ENCODE peak calls at places on chromosomes 11 and 22, in five cellular contexts. One of them, this sample, is unnamed. For H3K4me1, the result is how much of the 10 kb centered on the place peaks cover.

GRCh38 chr11:133797542-133797941 is 47.8 kb downstream of the SPATA19 start:
- DNase-seq in suprapubic skin: no peak
- DNase-seq in upper lobe of left lung: peak
- DNase-seq in transverse colon: no peak
- DNase-seq in ovary: no peak
- DNase-seq in this sample: no peak

GRCh38 chr22:23538502-23538860 is 41.6 kb downstream of the IGLL1 start:
- DNase-seq in suprapubic skin: peak
- DNase-seq in upper lobe of left lung: no peak
- DNase-seq in transverse colon: no peak
- DNase-seq in ovary: no peak
- DNase-seq in this sample: no peak

GRCh38 chr11:79637219-79637618 is 196.4 kb upstream of the TENM4 start:
- DNase-seq in suprapubic skin: no peak
- DNase-seq in upper lobe of left lung: no peak
- DNase-seq in transverse colon: no peak
- DNase-seq in ovary: no peak
- DNase-seq in this sample: no peak

GRCh38 chr22:44386386-44387035 is 73.8 kb upstream of the SHISAL1 start:
- DNase-seq in suprapubic skin: no peak
- DNase-seq in upper lobe of left lung: no peak
- DNase-seq in transverse colon: no peak
- DNase-seq in ovary: no peak
- DNase-seq in this sample: no peak

GRCh38 chr11:26109658-26110393 is 222.1 kb upstream of the ANO3 start:
- DNase-seq in suprapubic skin: no peak
- DNase-seq in upper lobe of left lung: no peak
- DNase-seq in transverse colon: no peak
- DNase-seq in ovary: no peak
- DNase-seq in this sample: no peak

GRCh38 chr11:6357222-6357621 is 33.1 kb upstream of the SMPD1 start:
- DNase-seq in suprapubic skin: no peak
- DNase-seq in upper lobe of left lung: no peak
- DNase-seq in transverse colon: peak
- DNase-seq in ovary: peak
- DNase-seq in this sample: no peak

GRCh38 chr11:110308071-110308470 is 11.7 kb upstream of the RDX start:
- DNase-seq in suprapubic skin: no peak
- DNase-seq in upper lobe of left lung: no peak
- DNase-seq in transverse colon: no peak
- DNase-seq in ovary: no peak
- DNase-seq in this sample: no peak

GRCh38 chr22:43783777-43784176 is 28.3 kb downstream of the EFCAB6 start:
- DNase-seq in suprapubic skin: no peak
- DNase-seq in upper lobe of left lung: no peak
- DNase-seq in transverse colon: no peak
- DNase-seq in ovary: no peak
- DNase-seq in this sample: no peak

GRCh38 chr22:48644108-48644507 is 1183.6 kb downstream of the BRD1 start:
- DNase-seq in suprapubic skin: no peak
- DNase-seq in upper lobe of left lung: no peak
- DNase-seq in transverse colon: no peak
- DNase-seq in ovary: peak
- DNase-seq in this sample: no peak

GRCh38 chr22:35482974-35483373 is 57.7 kb upstream of the RASD2 start:
- DNase-seq in suprapubic skin: no peak
- DNase-seq in upper lobe of left lung: no peak
- DNase-seq in transverse colon: no peak
- DNase-seq in ovary: no peak
- DNase-seq in this sample: no peak

GRCh38 chr11:47667135-47667534 is 24.8 kb upstream of the MTCH2 start:
- DNase-seq in suprapubic skin: no peak
- DNase-seq in upper lobe of left lung: no peak
- DNase-seq in transverse colon: no peak
- DNase-seq in ovary: peak
- DNase-seq in this sample: no peak

GRCh38 chr11:75533843-75534242 is 8.1 kb upstream of the GDPD5 start:
- DNase-seq in suprapubic skin: no peak
- DNase-seq in upper lobe of left lung: no peak
- DNase-seq in transverse colon: no peak
- DNase-seq in ovary: no peak
- DNase-seq in this sample: no peak

GRCh38 chr11:70603756-70604211 is 205.5 kb downstream of the CTTN start:
- DNase-seq in suprapubic skin: no peak
- DNase-seq in upper lobe of left lung: no peak
- DNase-seq in transverse colon: no peak
- DNase-seq in ovary: no peak
- DNase-seq in this sample: no peak

GRCh38 chr11:23123766-23124165 is 263.5 kb upstream of the CCDC179 start:
- DNase-seq in suprapubic skin: no peak
- DNase-seq in upper lobe of left lung: no peak
- DNase-seq in transverse colon: no peak
- DNase-seq in ovary: no peak
- DNase-seq in this sample: no peak

GRCh38 chr22:28034760-28035401 is 115.8 kb upstream of the PITPNB start:
- DNase-seq in suprapubic skin: peak
- DNase-seq in upper lobe of left lung: no peak
- DNase-seq in transverse colon: peak
- DNase-seq in ovary: peak
- DNase-seq in this sample: peak

GRCh38 chr11:120067361-120068113 is 70.4 kb downstream of the TRIM29 start:
- DNase-seq in suprapubic skin: peak
- DNase-seq in upper lobe of left lung: no peak
- DNase-seq in transverse colon: no peak
- DNase-seq in ovary: no peak
- DNase-seq in this sample: no peak

GRCh38 chr22:35728639-35729308 is 11.1 kb downstream of the APOL5 start:
- DNase-seq in suprapubic skin: no peak
- DNase-seq in upper lobe of left lung: no peak
- DNase-seq in transverse colon: peak
- DNase-seq in ovary: no peak
- DNase-seq in this sample: no peak

GRCh38 chr11:4539603-4540219 is 5.3 kb upstream of the OR52M1 start:
- DNase-seq in suprapubic skin: no peak
- DNase-seq in upper lobe of left lung: no peak
- DNase-seq in transverse colon: peak
- DNase-seq in ovary: peak
- DNase-seq in this sample: peak

GRCh38 chr11:119337581-119338317 is 2.9 kb downstream of the C1QTNF5 start:
- DNase-seq in suprapubic skin: no peak
- DNase-seq in upper lobe of left lung: peak
- DNase-seq in transverse colon: no peak
- DNase-seq in ovary: no peak
- DNase-seq in this sample: no peak

GRCh38 chr11:7892751-7893356 is 38.2 kb downstream of the OR10A6 start:
- DNase-seq in suprapubic skin: no peak
- DNase-seq in upper lobe of left lung: no peak
- DNase-seq in transverse colon: no peak
- DNase-seq in ovary: no peak
- DNase-seq in this sample: no peak

GRCh38 chr22:46281866-46282678 is 14.3 kb downstream of the TTC38 start:
- DNase-seq in suprapubic skin: no peak
- DNase-seq in upper lobe of left lung: no peak
- DNase-seq in transverse colon: no peak
- DNase-seq in ovary: no peak
- DNase-seq in this sample: no peak

GRCh38 chr11:116927163-116927772 is 89.8 kb upstream of the APOA1 start:
- DNase-seq in suprapubic skin: no peak
- DNase-seq in upper lobe of left lung: no peak
- DNase-seq in transverse colon: peak
- DNase-seq in ovary: no peak
- DNase-seq in this sample: no peak

GRCh38 chr11:64239662-64240466 is 1.0 kb upstream of the FKBP2 start:
- DNase-seq in suprapubic skin: no peak
- DNase-seq in upper lobe of left lung: peak
- DNase-seq in transverse colon: no peak
- DNase-seq in ovary: no peak
- DNase-seq in this sample: no peak

DNA sequence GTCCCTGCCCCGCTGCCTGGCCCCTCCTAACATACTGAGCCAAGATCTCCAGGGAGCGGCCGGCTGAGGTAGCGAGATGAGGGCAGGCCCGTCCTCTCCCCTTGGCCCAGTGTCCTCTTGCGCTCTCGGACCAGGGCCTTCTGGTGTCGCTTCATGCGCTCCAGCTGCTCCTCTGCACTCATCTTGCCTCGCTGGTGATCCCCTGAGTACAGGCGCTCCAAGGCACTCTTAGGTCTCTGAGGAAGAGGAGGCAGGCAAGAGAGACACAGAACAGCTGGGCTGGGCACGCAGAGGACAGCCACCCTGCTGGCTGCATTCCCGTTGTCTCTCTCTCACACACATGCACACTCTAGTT is 50.6 kb downstream of the C11orf58 start:
- DNase-seq in suprapubic skin: no peak
- DNase-seq in upper lobe of left lung: peak
- DNase-seq in transverse colon: no peak
- DNase-seq in ovary: no peak
- DNase-seq in this sample: no peak
- H3K4me1 ChIP-seq in suprapubic skin: half or more
- H3K4me1 ChIP-seq in upper lobe of left lung: under half
- H3K4me1 ChIP-seq in transverse colon: under half
- H3K4me1 ChIP-seq in ovary: under half
- H3K4me1 ChIP-seq in this sample: under half

GRCh38 chr11:130514851-130515250 is 66.4 kb downstream of the ADAMTS15 start:
- DNase-seq in suprapubic skin: no peak
- DNase-seq in upper lobe of left lung: no peak
- DNase-seq in transverse colon: no peak
- DNase-seq in ovary: no peak
- DNase-seq in this sample: no peak

GRCh38 chr11:130514316-130514715 is 65.9 kb downstream of the ADAMTS15 start:
- DNase-seq in suprapubic skin: no peak
- DNase-seq in upper lobe of left lung: no peak
- DNase-seq in transverse colon: no peak
- DNase-seq in ovary: no peak
- DNase-seq in this sample: no peak

GRCh38 chr11:130518164-130518563 is 69.7 kb downstream of the ADAMTS15 start:
- DNase-seq in suprapubic skin: no peak
- DNase-seq in upper lobe of left lung: no peak
- DNase-seq in transverse colon: no peak
- DNase-seq in ovary: no peak
- DNase-seq in this sample: no peak

GRCh38 chr11:130516868-130517505 is 68.5 kb downstream of the ADAMTS15 start:
- DNase-seq in suprapubic skin: no peak
- DNase-seq in upper lobe of left lung: no peak
- DNase-seq in transverse colon: no peak
- DNase-seq in ovary: no peak
- DNase-seq in this sample: no peak

DNA sequence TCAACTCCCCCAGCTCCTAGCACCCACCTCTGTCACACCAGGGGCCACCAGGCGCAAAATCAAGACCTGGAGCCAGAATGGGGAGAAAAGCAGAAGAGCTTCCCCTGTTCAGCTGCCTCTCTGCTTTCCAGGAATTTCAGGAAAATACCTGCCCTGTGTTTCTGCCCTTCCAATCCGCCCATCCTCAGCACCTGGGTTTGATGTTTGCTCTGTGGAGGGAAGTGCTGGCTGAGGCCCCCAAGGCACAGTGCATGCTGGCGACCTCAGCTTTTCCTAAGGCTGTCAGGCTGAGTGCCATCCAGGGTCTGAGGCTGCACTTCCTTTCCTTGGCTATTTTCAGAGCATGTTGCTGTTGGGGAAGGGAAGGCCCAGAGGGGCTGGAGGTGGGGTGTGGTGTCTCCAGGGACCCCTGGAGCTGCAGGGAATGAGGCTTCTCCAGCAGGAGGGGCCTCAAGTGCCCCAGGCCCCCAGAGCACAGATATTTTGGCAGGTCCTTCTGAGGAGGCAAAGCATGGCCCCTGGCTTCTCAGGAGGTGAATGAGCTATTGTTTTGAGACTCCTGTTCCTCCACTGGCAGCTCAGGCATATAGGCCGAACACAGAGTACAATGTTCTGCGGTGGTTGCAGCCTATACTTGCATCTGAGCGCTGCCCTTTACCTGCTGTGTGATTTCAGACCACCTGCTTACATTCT is 67.9 kb downstream of the ADAMTS15 start:
- DNase-seq in suprapubic skin: no peak
- DNase-seq in upper lobe of left lung: no peak
- DNase-seq in transverse colon: no peak
- DNase-seq in ovary: no peak
- DNase-seq in this sample: no peak
- H3K4me3 ChIP-seq in suprapubic skin: no peak
- H3K4me3 ChIP-seq in upper lobe of left lung: no peak
- H3K4me3 ChIP-seq in transverse colon: no peak
- H3K4me3 ChIP-seq in ovary: no peak
- H3K4me3 ChIP-seq in this sample: no peak

DNA sequence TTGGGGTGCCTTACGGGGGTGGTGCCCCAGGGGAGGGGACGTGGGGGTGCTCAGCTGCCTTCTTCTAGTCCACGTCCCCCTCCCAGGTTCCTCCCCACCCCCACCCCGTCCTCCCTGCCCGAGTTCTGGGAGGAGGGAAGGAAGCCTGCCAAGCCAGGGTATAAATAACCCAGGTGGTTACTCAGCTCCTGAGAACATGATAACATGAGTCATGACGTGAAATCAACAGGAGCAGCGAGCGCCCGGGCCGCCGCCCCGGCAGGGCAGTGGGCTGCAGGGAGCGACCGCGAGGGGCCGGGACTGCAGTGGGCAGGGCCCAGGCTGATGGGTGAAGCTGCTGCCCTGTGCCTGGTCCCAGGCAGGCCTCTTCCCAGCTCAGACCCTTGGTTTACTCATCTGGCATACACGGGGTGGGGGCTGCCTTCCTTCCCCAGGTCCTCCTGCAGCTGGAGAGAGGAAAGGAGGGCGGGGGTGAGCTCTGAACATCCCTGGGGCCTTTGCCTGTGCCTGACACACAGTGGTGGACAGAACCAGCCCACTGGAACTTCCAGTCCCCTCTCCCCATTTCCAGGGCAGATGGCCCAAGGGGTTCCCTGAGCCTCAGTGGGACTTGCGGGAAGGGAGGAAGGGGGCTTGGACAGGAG is 8.8 kb upstream of the PDGFB start:
- DNase-seq in suprapubic skin: no peak
- DNase-seq in upper lobe of left lung: peak
- DNase-seq in transverse colon: peak
- DNase-seq in ovary: peak
- DNase-seq in this sample: no peak
- TF ChIP-seq EP300 in suprapubic skin: no peak
- TF ChIP-seq EP300 in upper lobe of left lung: no peak
- TF ChIP-seq EP300 in transverse colon: no peak
- TF ChIP-seq EP300 in ovary: no peak
- TF ChIP-seq EP300 in this sample: peak

GRCh38 chr11:44737222-44737621 is 10.5 kb downstream of the TSPAN18 start:
- DNase-seq in suprapubic skin: no peak
- DNase-seq in upper lobe of left lung: no peak
- DNase-seq in transverse colon: no peak
- DNase-seq in ovary: no peak
- DNase-seq in this sample: no peak
- H3K4me1 ChIP-seq in suprapubic skin: under half
- H3K4me1 ChIP-seq in upper lobe of left lung: under half
- H3K4me1 ChIP-seq in transverse colon: under half
- H3K4me1 ChIP-seq in ovary: under half
- H3K4me1 ChIP-seq in this sample: under half

This sample was measured in tibial nerve.